ENCODE peak calls at places on chromosomes 11 and 22, in five cellular contexts. O is activated naive CD4-positive, alpha-beta T cell treated with Interleukin-2 at 50 U/mL for 16 hours; U is stimulated activated CD4-positive, alpha-beta T cell treated with anti-CD3 and anti-CD28 coated beads, Interleukin-1b, Interleukin-23, amount 100 ng/mL, for 48 hours; H is MV-4-11; G is stimulated activated CD8-positive, alpha-beta memory T cell treated with anti-CD3 and anti-CD28 coated beads, Interleukin-15, amount 100 ng/mL, for 1 hour. Y is an unnamed sample.

GRCh38 chr11:77411238-77411637 is 62.7 kb downstream of the PAK1 start:
- DNase-seq in O (peak; percentile 9), U (peak; percentile 7), H (peak; percentile 30), G (no peak), Y (peak; percentile 87)

GRCh38 chr11:79212711-79213110 is 228.1 kb downstream of the TENM4 start:
- DNase-seq in O (no peak), U (no peak), H (no peak), G (no peak), Y (no peak)

GRCh38 chr11:101470881-101471535 is 112.8 kb downstream of the TRPC6 start:
- DNase-seq in O (no peak), U (no peak), H (no peak), G (no peak), Y (no peak)

GRCh38 chr11:92556435-92556834 is 331.8 kb downstream of the FAT3 start:
- DNase-seq in O (no peak), U (no peak), H (no peak), G (no peak), Y (peak; percentile 24)

GRCh38 chr22:48754611-48755331 is 1072.9 kb downstream of the BRD1 start:
- DNase-seq in O (no peak), U (no peak), H (no peak), G (no peak), Y (no peak)

GRCh38 chr11:108112059-108112458 is 9.3 kb upstream of the ACAT1 start:
- DNase-seq in O (no peak), U (no peak), H (no peak), G (no peak), Y (no peak)

GRCh38 chr11:64763804-64764611 is 4.2 kb upstream of the PYGM start:
- DNase-seq in O (peak; percentile 57), U (no peak), H (peak; percentile 16), G (no peak), Y (no peak)

GRCh38 chr11:43582837-43583462 is 97.6 kb upstream of the HSD17B12 start:
- DNase-seq in O (no peak), U (no peak), H (no peak), G (no peak), Y (no peak)

GRCh38 chr11:123304828-123305530 is 109.9 kb upstream of the CLMP start:
- DNase-seq in O (no peak), U (no peak), H (no peak), G (no peak), Y (peak; percentile 11)

GRCh38 chr11:79039122-79039521 is 401.7 kb downstream of the TENM4 start:
- DNase-seq in O (no peak), U (no peak), H (no peak), G (no peak), Y (no peak)

GRCh38 chr11:128763224-128763623 is 69.4 kb downstream of the FLI1 start:
- DNase-seq in O (no peak), U (no peak), H (peak; percentile 27), G (no peak), Y (no peak)

GRCh38 chr22:30435674-30436126 is 10.1 kb downstream of the MTFP1 start:
- DNase-seq in O (peak; percentile 79), U (peak; percentile 79), H (peak; percentile 29), G (peak; percentile 50), Y (no peak)

GRCh38 chr11:61983419-61983818 is 16.0 kb upstream of the FTH1 start:
- DNase-seq in O (no peak), U (no peak), H (no peak), G (no peak), Y (no peak)

GRCh38 chr11:33775832-33776231 is 1.5 kb upstream of the FBXO3 start:
- DNase-seq in O (no peak), U (no peak), H (no peak), G (no peak), Y (no peak)